ENCODE peak calls at places on chromosomes 5 and 9, in nine cellular contexts. I is gastrocnemius medialis, B is A549, C is heart left ventricle, V is stomach, D is NB4, H is lower leg skin, J is adrenal gland, A is Peyer's patch. G is an unnamed sample.

GRCh38 chr5:172007153-172007794 is 836 bp upstream of the FBXW11 start:
- DNase-seq in H (no peak), C (no peak), J (no peak), V (no peak), A (no peak), B (no peak), I (no peak), D (peak), G (peak)

GRCh38 chr9:109699019-109699418 is 81.0 kb upstream of the PALM2AKAP2 start:
- DNase-seq in I (no peak), A (no peak), C (no peak), V (no peak), H (no peak), B (no peak), D (no peak), J (no peak), G (no peak)

GRCh38 chr9:79390077-79390673 is 181.6 kb upstream of the TLE4 start:
- DNase-seq in I (no peak), V (no peak), A (no peak), H (no peak), J (no peak), B (no peak), C (no peak), D (no peak), G (no peak)

GRCh38 chr9:115220339-115221009 is 102.5 kb upstream of the TNC start:
- DNase-seq in V (no peak), C (no peak), I (no peak), H (no peak), A (no peak), D (no peak), B (no peak), J (no peak), G (no peak)

GRCh38 chr9:23522952-23523351 is 303.1 kb downstream of the ELAVL2 start:
- DNase-seq in H (no peak), I (no peak), B (no peak), V (no peak), J (no peak), C (no peak), D (no peak), A (no peak), G (no peak)

GRCh38 chr5:99169309-99169708 is 240.5 kb upstream of the CHD1 start:
- DNase-seq in I (no peak), J (no peak), V (no peak), C (no peak), D (peak), H (no peak), B (no peak), A (no peak), G (no peak)

GRCh38 chr9:71941060-71941568 is 29.7 kb downstream of the C9orf85 start:
- DNase-seq in A (no peak), D (no peak), H (no peak), B (no peak), V (no peak), I (no peak), J (no peak), C (no peak), G (no peak)

GRCh38 chr5:157855404-157855994 is 3.4 kb downstream of the CLINT1 start:
- DNase-seq in I (peak), H (no peak), B (peak), J (peak), C (no peak), D (peak), A (peak), V (peak), G (peak)

GRCh38 chr5:123673107-123673506 is 161.1 kb downstream of the CSNK1G3 start:
- DNase-seq in A (no peak), J (no peak), I (no peak), H (no peak), D (no peak), B (no peak), V (no peak), C (no peak), G (no peak)

GRCh38 chr5:1633605-1634336 is 110.0 kb upstream of the LPCAT1 start:
- DNase-seq in J (peak), D (peak), H (peak), I (peak), V (peak), B (peak), A (peak), C (peak), G (peak)
- TF ChIP-seq POLR2A in J (peak), D (no peak), H (peak), I (peak), V (no peak), B (peak), A (peak), C (no peak), G (peak)

GRCh38 chr9:38171926-38172325 is 102.9 kb upstream of the SHB start:
- DNase-seq in D (no peak), J (no peak), V (no peak), A (no peak), H (no peak), I (no peak), B (no peak), C (no peak), G (no peak)
- TF ChIP-seq POLR2A in D (no peak), J (no peak), V (no peak), A (no peak), H (no peak), I (no peak), B (no peak), C (no peak), G (no peak)

GRCh38 chr5:126777257-126777973 is 479 bp downstream of the LMNB1 start:
- DNase-seq in C (peak), B (no peak), I (peak), H (peak), V (peak), J (peak), D (peak), A (peak), G (peak)
- TF ChIP-seq POLR2A in C (no peak), B (no peak), I (no peak), H (no peak), V (no peak), J (no peak), D (peak), A (no peak), G (no peak)

GRCh38 chr9:98792096-98792490 is 4.3 kb downstream of the ANKS6 start:
- DNase-seq in B (no peak), V (no peak), D (no peak), H (peak), C (no peak), J (peak), A (no peak), I (no peak), G (no peak)
- TF ChIP-seq POLR2A in B (no peak), V (no peak), D (no peak), H (no peak), C (no peak), J (no peak), A (no peak), I (no peak), G (no peak)

DNA sequence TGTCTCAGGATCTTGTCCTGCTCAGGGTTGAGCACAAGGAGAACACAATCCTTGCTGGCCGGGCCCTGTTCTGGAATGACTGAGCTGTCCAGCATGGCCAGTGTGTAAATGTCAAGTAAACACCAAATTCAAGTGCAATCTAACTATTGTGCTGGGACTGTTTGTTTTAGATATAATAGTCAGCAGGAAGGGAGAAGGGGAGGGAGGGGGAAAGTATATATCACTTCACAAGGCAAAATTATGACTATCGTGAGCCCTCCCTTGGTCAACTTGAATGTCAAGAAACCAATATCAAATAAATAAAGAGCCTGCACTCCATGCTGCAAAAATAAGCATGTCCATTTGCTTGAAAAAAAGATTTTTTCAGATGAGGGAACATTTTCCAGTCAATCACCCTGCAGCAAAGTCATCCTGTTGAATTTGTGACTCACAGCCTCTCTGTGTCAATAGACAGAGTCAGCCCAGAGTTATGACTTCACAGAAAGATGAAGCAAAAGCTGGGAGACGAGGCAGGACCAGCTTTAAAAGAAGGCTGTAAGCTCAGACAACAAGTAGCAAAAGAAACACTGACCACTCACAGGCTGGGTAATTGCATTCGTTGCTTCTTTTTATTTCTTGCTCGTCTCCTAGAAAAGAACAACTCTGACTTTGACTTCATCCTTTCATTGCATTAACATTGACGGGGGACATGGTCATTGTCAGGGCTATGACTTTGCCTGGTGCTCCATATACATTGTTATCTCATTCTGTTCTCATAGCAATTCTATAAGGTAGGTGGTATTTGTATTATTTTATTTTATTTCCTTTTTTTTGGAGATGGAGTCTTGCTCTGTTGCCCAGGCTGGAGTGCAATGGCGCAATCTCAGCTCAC is 15.3 kb upstream of the KLF4 start:
- DNase-seq in D (peak), H (peak), J (no peak), C (no peak), A (no peak), I (no peak), B (peak), V (peak), G (no peak)
- TF ChIP-seq POLR2A in D (no peak), H (no peak), J (no peak), C (no peak), A (no peak), I (no peak), B (no peak), V (no peak), G (no peak)

GRCh38 chr5:17255471-17256016 is 38.1 kb downstream of the BASP1 start:
- DNase-seq in H (no peak), J (no peak), B (no peak), A (no peak), C (no peak), D (peak), V (no peak), I (no peak), G (no peak)

GRCh38 chr5:17256839-17257238 is 39.4 kb downstream of the BASP1 start:
- DNase-seq in D (no peak), J (no peak), C (no peak), V (no peak), I (no peak), B (no peak), A (no peak), H (no peak), G (no peak)

GRCh38 chr5:17258429-17258828 is 41.0 kb downstream of the BASP1 start:
- DNase-seq in B (no peak), J (no peak), V (no peak), H (no peak), C (no peak), A (no peak), I (no peak), D (no peak), G (no peak)

GRCh38 chr5:17256171-17256570 is 38.7 kb downstream of the BASP1 start:
- DNase-seq in V (no peak), J (no peak), H (no peak), A (no peak), D (no peak), I (no peak), B (no peak), C (no peak), G (no peak)

GRCh38 chr5:17257705-17258273 is 40.4 kb downstream of the BASP1 start:
- DNase-seq in A (no peak), D (no peak), J (no peak), B (no peak), I (no peak), H (no peak), C (no peak), V (no peak), G (no peak)
- TF ChIP-seq POLR2A in A (no peak), D (no peak), J (no peak), B (no peak), I (no peak), H (no peak), C (no peak), V (no peak), G (no peak)

GRCh38 chr9:136438548-136438908 is 1.1 kb downstream of the INPP5E start:
- DNase-seq in V (no peak), I (no peak), A (no peak), C (no peak), J (no peak), B (no peak), H (no peak), D (peak), G (peak)

GRCh38 chr9:136441191-136441680 is 1.6 kb upstream of the INPP5E start:
- DNase-seq in B (no peak), D (no peak), A (no peak), C (no peak), J (no peak), H (no peak), I (no peak), V (no peak), G (no peak)

GRCh38 chr9:136438909-136439549 is 616 bp downstream of the INPP5E start:
- DNase-seq in J (no peak), H (no peak), C (peak), V (no peak), D (peak), A (peak), I (no peak), B (peak), G (peak)

GRCh38 chr9:136437839-136438547 is 1.7 kb downstream of the INPP5E start:
- DNase-seq in B (no peak), I (no peak), H (no peak), A (no peak), V (no peak), C (no peak), D (no peak), J (no peak), G (no peak)

DNA sequence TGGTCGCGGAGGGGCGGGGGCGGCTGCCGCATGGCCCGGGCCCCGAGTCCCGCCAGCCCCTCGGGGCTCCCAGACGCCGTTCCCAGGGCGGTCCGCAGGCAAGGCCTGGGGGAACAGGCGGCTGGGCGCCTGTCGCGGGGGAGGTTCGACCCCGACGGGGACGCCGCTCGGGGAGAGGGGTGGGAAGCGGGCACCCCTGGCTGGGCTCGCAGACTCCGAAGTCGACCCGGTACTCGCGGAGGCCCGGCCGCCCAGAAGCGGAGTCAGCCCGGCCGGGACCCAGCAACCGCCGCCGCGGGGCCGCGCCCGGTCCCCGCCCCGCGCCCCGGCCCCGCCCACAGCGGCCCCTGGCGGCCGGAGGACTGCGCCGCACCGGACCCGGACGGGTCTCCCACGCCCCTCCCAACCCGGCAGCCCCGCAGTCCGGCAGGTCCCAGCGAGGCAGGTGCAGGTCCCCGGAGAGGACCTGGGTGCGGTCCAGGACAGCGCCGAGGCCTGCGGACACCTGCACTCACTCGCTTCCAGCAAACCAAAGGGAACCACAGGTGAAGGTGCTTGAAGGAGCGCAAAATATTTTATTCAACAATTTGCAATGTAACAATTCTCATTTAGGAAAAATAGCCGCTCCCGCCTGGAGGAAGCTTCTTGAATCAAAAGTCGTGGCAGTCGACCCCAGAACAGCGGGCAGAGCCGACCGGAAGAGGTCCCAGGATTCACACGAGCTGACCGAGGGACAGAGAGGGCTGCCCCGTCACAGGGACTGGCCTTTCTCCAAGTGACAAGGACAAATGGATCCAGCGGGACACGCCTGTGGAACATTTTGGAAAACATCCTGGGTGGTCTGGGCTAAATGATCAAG is at the start of gene INPP5E:
- DNase-seq in B (peak), H (peak), J (peak), I (peak), A (peak), D (peak), C (peak), V (peak), G (peak)
- TF ChIP-seq POLR2A in B (peak), H (no peak), J (peak), I (no peak), A (peak), D (peak), C (no peak), V (no peak), G (peak)

GRCh38 chr5:65482280-65482726 is 583 bp upstream of the ADAMTS6 start:
- DNase-seq in V (no peak), C (no peak), B (no peak), D (peak), J (no peak), I (no peak), A (no peak), H (no peak), G (peak)
- TF ChIP-seq POLR2A in V (no peak), C (no peak), B (no peak), D (no peak), J (no peak), I (no peak), A (no peak), H (no peak), G (no peak)

GRCh38 chr9:127977877-127978647 is 2.7 kb downstream of the EEIG1 start:
- DNase-seq in H (no peak), D (peak), C (peak), B (peak), J (peak), V (peak), A (no peak), I (no peak), G (no peak)

GRCh38 chr9:127975376-127976315 is 5.1 kb downstream of the EEIG1 start:
- DNase-seq in C (peak), B (no peak), H (no peak), I (peak), A (no peak), J (peak), V (no peak), D (no peak), G (no peak)

GRCh38 chr9:127976943-127977871 is 3.6 kb downstream of the EEIG1 start:
- DNase-seq in D (no peak), I (no peak), J (no peak), C (peak), V (no peak), B (no peak), A (no peak), H (no peak), G (no peak)

GRCh38 chr9:127974769-127975261 is 6.0 kb downstream of the EEIG1 start:
- DNase-seq in D (no peak), A (no peak), I (peak), V (no peak), H (peak), J (peak), C (peak), B (no peak), G (no peak)

GRCh38 chr9:127976498-127976897 is 4.3 kb downstream of the EEIG1 start:
- DNase-seq in J (peak), D (no peak), I (peak), C (peak), A (peak), B (no peak), V (peak), H (peak), G (no peak)
- TF ChIP-seq POLR2A in J (no peak), D (no peak), I (no peak), C (no peak), A (no peak), B (no peak), V (no peak), H (no peak), G (no peak)